ENCODE peak calls at places on chromosomes 1 and 21, in six cellular contexts. W, L, H, B, S and T are unnamed samples.

GRCh38 chr1:193458628-193459027 is 272.2 kb upstream of the B3GALT2 start:
- DNase-seq in W (no peak), L (no peak), H (no peak), B (no peak), S (no peak), T (no peak)

GRCh38 chr1:64877151-64877550 is 89.2 kb downstream of the JAK1 start:
- DNase-seq in W (no peak), L (no peak), H (no peak), B (no peak), S (no peak), T (no peak)

GRCh38 chr1:59354754-59355337 is 58.0 kb downstream of the FGGY start:
- DNase-seq in W (no peak), L (no peak), H (no peak), B (no peak), S (no peak), T (no peak)

GRCh38 chr21:18354947-18355346 is 48.6 kb downstream of the TMPRSS15 start:
- DNase-seq in W (no peak), L (no peak), H (no peak), B (no peak), S (no peak), T (no peak)

GRCh38 chr21:35227774-35228173 is 178.7 kb upstream of the RUNX1 start:
- DNase-seq in W (no peak), L (no peak), H (no peak), B (no peak), S (peak; percentile 89), T (no peak)

GRCh38 chr1:11478571-11479374 is at the start of gene DISP3:
- DNase-seq in W (peak; percentile 84), L (peak; percentile 46), H (peak; percentile 26), B (peak; percentile 67), S (peak; percentile 83), T (peak; percentile 69)

GRCh38 chr1:82464362-82464931 is 663.7 kb downstream of the ADGRL2 start:
- DNase-seq in W (no peak), L (peak; percentile 58), H (no peak), B (no peak), S (no peak), T (no peak)

GRCh38 chr1:85581138-85581801 is 709 bp downstream of the CCN1 start:
- DNase-seq in W (peak; percentile 86), L (peak; percentile 81), H (no peak), B (peak; percentile 60), S (peak; percentile 21), T (peak; percentile 59)

GRCh38 chr1:48966583-48966982 is 189.9 kb upstream of the BEND5 start:
- DNase-seq in W (no peak), L (no peak), H (no peak), B (no peak), S (no peak), T (no peak)

GRCh38 chr1:83818916-83819315 is 180.0 kb downstream of the TTLL7 start:
- DNase-seq in W (no peak), L (no peak), H (peak; percentile 45), B (no peak), S (no peak), T (no peak)

GRCh38 chr1:37867784-37868183 is 8.4 kb upstream of the MTF1 start:
- DNase-seq in W (no peak), L (no peak), H (no peak), B (no peak), S (no peak), T (no peak)

GRCh38 chr1:171898956-171899355 is 57.7 kb downstream of the DNM3 start:
- DNase-seq in W (no peak), L (no peak), H (no peak), B (no peak), S (no peak), T (no peak)

GRCh38 chr1:26693557-26694184 is 2.1 kb upstream of the ARID1A start:
- DNase-seq in W (no peak), L (no peak), H (no peak), B (peak; percentile 6), S (no peak), T (peak; percentile 19)

GRCh38 chr1:10677508-10678364 is 118.7 kb downstream of the CASZ1 start:
- DNase-seq in W (no peak), L (no peak), H (no peak), B (no peak), S (no peak), T (no peak)

GRCh38 chr1:201302168-201302896 is 19.0 kb downstream of the PKP1 start:
- DNase-seq in W (peak; percentile 56), L (no peak), H (no peak), B (no peak), S (no peak), T (no peak)

GRCh38 chr21:33643658-33644311 is 1.5 kb downstream of the ITSN1 start:
- DNase-seq in W (no peak), L (no peak), H (no peak), B (peak; percentile 29), S (no peak), T (peak; percentile 2)

GRCh38 chr1:209427277-209427676 is 156.2 kb upstream of the CAMK1G start:
- DNase-seq in W (no peak), L (no peak), H (no peak), B (no peak), S (no peak), T (no peak)

GRCh38 chr21:19246018-19246417 is 842.4 kb upstream of the TMPRSS15 start:
- DNase-seq in W (peak; percentile 53), L (no peak), H (no peak), B (no peak), S (no peak), T (no peak)

GRCh38 chr1:11198851-11199628 is 9.9 kb downstream of the ANGPTL7 start:
- DNase-seq in W (no peak), L (no peak), H (no peak), B (no peak), S (no peak), T (peak; percentile 86)

GRCh38 chr1:109400035-109400655 is 2.4 kb upstream of the SORT1 start:
- DNase-seq in W (no peak), L (no peak), H (no peak), B (no peak), S (no peak), T (no peak)

GRCh38 chr1:71196685-71197084 is 115.8 kb upstream of the ZRANB2 start:
- DNase-seq in W (no peak), L (no peak), H (no peak), B (peak; percentile 8), S (no peak), T (peak; percentile 60)

GRCh38 chr1:6248798-6249731 is 5.1 kb downstream of the HES3 start:
- DNase-seq in W (peak; percentile 83), L (no peak), H (no peak), B (peak; percentile 41), S (no peak), T (no peak)

GRCh38 chr1:222711319-222712252 is 705 bp downstream of the AIDA start:
- DNase-seq in W (peak; percentile 85), L (peak; percentile 61), H (peak; percentile 35), B (peak; percentile 70), S (peak; percentile 27), T (peak; percentile 45)

GRCh38 chr1:245091818-245092637 is 62.8 kb upstream of the KIF26B start:
- DNase-seq in W (no peak), L (peak; percentile 75), H (no peak), B (peak; percentile 100), S (no peak), T (no peak)

GRCh38 chr1:182206628-182207239 is 145.2 kb upstream of the ZNF648 start:
- DNase-seq in W (peak; percentile 75), L (peak; percentile 62), H (no peak), B (no peak), S (no peak), T (no peak)